ENCODE peak calls at places on chromosomes 1 and 21, in seven cellular contexts. N, B, R, C, I, G and Z are unnamed samples.

GRCh38 chr1:243848165-243849088 is 1.6 kb downstream of the AKT3 start:
- DNase-seq in N (no peak), B (no peak), R (no peak), C (no peak), I (no peak), G (peak), Z (no peak)

GRCh38 chr21:29827647-29828046 is 112.1 kb downstream of the GRIK1 start:
- DNase-seq in N (no peak), B (no peak), R (no peak), C (no peak), I (no peak), G (no peak), Z (no peak)

GRCh38 chr1:64983110-64983509 is 16.8 kb upstream of the JAK1 start:
- DNase-seq in N (peak), B (peak), R (no peak), C (no peak), I (no peak), G (peak), Z (peak)

GRCh38 chr1:93845554-93846150 is 33.4 kb downstream of the DNTTIP2 start:
- DNase-seq in N (no peak), B (peak), R (peak), C (peak), I (no peak), G (peak), Z (peak)

GRCh38 chr21:43814215-43815106 is 25.1 kb downstream of the RRP1 start:
- DNase-seq in N (no peak), B (no peak), R (no peak), C (no peak), I (peak), G (peak), Z (no peak)

GRCh38 chr1:26771643-26772321 is 16.0 kb upstream of the PIGV start:
- DNase-seq in N (no peak), B (peak), R (peak), C (no peak), I (no peak), G (peak), Z (peak)

GRCh38 chr1:22043175-22043769 is 9.2 kb upstream of the CDC42 start:
- DNase-seq in N (no peak), B (no peak), R (no peak), C (no peak), I (no peak), G (no peak), Z (peak)

GRCh38 chr21:38725196-38726157 is 80.3 kb upstream of the ETS2 start:
- DNase-seq in N (no peak), B (no peak), R (no peak), C (no peak), I (no peak), G (no peak), Z (peak)

GRCh38 chr1:70034403-70034802 is 171.0 kb downstream of the LRRC40 start:
- DNase-seq in N (peak), B (peak), R (no peak), C (no peak), I (no peak), G (peak), Z (peak)

GRCh38 chr1:159964144-159964543 is 10.1 kb upstream of the SLAMF9 start:
- DNase-seq in N (no peak), B (no peak), R (no peak), C (no peak), I (no peak), G (no peak), Z (no peak)

GRCh38 chr1:966135-966602 is at the start of gene PLEKHN1:
- DNase-seq in N (no peak), B (peak), R (no peak), C (peak), I (peak), G (peak), Z (peak)

GRCh38 chr1:226041419-226041818 is 21.1 kb upstream of the H3-3A start:
- DNase-seq in N (no peak), B (no peak), R (no peak), C (no peak), I (no peak), G (no peak), Z (no peak)

GRCh38 chr1:110672753-110673108 is 2.0 kb downstream of the KCNA3 start:
- DNase-seq in N (no peak), B (no peak), R (no peak), C (peak), I (no peak), G (no peak), Z (no peak)